ENCODE peak calls at places on chromosomes 4 and X, in eight cellular contexts. H is brain microvascular endothelial cell; L is AG09309; F is AG10803; P is CD4-positive, alpha-beta T cell; D is fibroblast of pulmonary artery; S is Calu3; U is dorsolateral prefrontal cortex. C is an unnamed sample.

GRCh38 chr4:54632537-54632936 is 25.2 kb upstream of the KIT start:
- DNase-seq in H (no peak), L (no peak), F (no peak), P (no peak), D (no peak), S (no peak), U (no peak), C (no peak)

GRCh38 chr4:15526924-15527592 is 57.4 kb downstream of the CC2D2A start:
- DNase-seq in H (no peak), L (no peak), F (no peak), P (no peak), D (no peak), S (no peak), U (no peak), C (no peak)

GRCh38 chr4:56496241-56496640 is 9.3 kb upstream of the ARL9 start:
- DNase-seq in H (no peak), L (no peak), F (no peak), P (no peak), D (no peak), S (no peak), U (no peak), C (no peak)

GRCh38 chr4:22482250-22483127 is 33.4 kb downstream of the ADGRA3 start:
- DNase-seq in H (no peak), L (no peak), F (no peak), P (no peak), D (no peak), S (no peak), U (no peak), C (no peak)

GRCh38 chrX:150364347-150365050 is 1.4 kb downstream of the MAMLD1 start:
- DNase-seq in H (no peak), L (no peak), F (no peak), P (no peak), D (no peak), S (peak), U (no peak), C (no peak)

GRCh38 chr4:6437682-6438264 is 34.6 kb downstream of the PPP2R2C start:
- DNase-seq in H (no peak), L (no peak), F (no peak), P (no peak), D (no peak), S (no peak), U (no peak), C (no peak)

GRCh38 chrX:119168104-119168503 is 40.5 kb upstream of the KIAA1210 start:
- DNase-seq in H (no peak), L (no peak), F (no peak), P (no peak), D (no peak), S (no peak), U (no peak), C (no peak)

GRCh38 chr4:87249620-87250019 is 29.2 kb upstream of the KLHL8 start:
- DNase-seq in H (no peak), L (no peak), F (no peak), P (no peak), D (no peak), S (no peak), U (no peak), C (no peak)

GRCh38 chr4:86894465-86894864 is 2.2 kb upstream of the C4orf36 start:
- DNase-seq in H (peak), L (no peak), F (peak), P (no peak), D (peak), S (no peak), U (no peak), C (no peak)

GRCh38 chr4:5785806-5786680 is 75.0 kb downstream of the EVC start:
- DNase-seq in H (peak), L (peak), F (peak), P (no peak), D (peak), S (no peak), U (no peak), C (peak)

GRCh38 chr4:176287546-176287945 is 18.5 kb upstream of the ASB5 start:
- DNase-seq in H (no peak), L (no peak), F (no peak), P (no peak), D (no peak), S (no peak), U (no peak), C (no peak)

GRCh38 chr4:14294611-14295010 is 667.1 kb upstream of the BOD1L1 start:
- DNase-seq in H (no peak), L (no peak), F (peak), P (no peak), D (peak), S (no peak), U (no peak), C (no peak)

GRCh38 chr4:7189475-7190277 is 2.7 kb upstream of the SORCS2 start:
- DNase-seq in H (no peak), L (no peak), F (no peak), P (no peak), D (no peak), S (no peak), U (no peak), C (no peak)

GRCh38 chr4:108172780-108173598 is 4.3 kb upstream of the LEF1 start:
- DNase-seq in H (no peak), L (no peak), F (no peak), P (peak), D (peak), S (no peak), U (no peak), C (no peak)

GRCh38 chr4:6953751-6954380 is 44.2 kb downstream of the TBC1D14 start:
- DNase-seq in H (peak), L (peak), F (peak), P (no peak), D (peak), S (peak), U (no peak), C (peak)

GRCh38 chr4:16579866-16580265 is 318.6 kb downstream of the LDB2 start:
- DNase-seq in H (no peak), L (no peak), F (peak), P (no peak), D (no peak), S (no peak), U (no peak), C (no peak)

GRCh38 chr4:154743683-154744340 is at the start of gene LRAT:
- DNase-seq in H (no peak), L (no peak), F (no peak), P (peak), D (no peak), S (peak), U (no peak), C (no peak)

GRCh38 chr4:59455751-59456150 is 1744.4 kb upstream of the ADGRL3 start:
- DNase-seq in H (no peak), L (no peak), F (no peak), P (no peak), D (no peak), S (no peak), U (no peak), C (no peak)
- TF ChIP-seq CTCF in H (no peak), L (no peak), F (no peak), P (no peak), D (no peak), S (no peak), U (no peak), C (no peak)

DNA sequence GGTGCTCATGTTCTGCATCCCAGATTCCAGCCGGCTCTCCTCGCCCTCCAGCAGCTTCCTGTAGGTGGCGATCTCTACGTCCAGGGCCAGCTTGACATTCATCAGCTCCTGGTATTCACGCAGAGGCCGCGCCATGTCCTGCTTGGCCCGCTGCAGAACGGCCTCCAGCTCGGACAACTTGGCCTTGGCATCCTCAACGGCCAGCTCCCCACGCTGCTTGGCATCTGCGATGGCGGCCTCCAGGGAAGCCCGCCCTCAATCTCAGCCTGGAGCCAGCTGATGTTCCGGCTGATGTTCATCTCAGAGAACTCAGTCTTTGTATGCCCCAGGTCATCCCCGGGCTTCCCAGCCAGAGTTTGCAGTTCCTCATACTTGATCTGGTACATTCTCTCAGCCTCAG is 431.8 kb upstream of the DIPK2B start:
- DNase-seq in H (no peak), L (no peak), F (no peak), P (no peak), D (no peak), S (no peak), U (no peak), C (no peak)
- TF ChIP-seq CTCF in H (no peak), L (no peak), F (no peak), P (no peak), D (no peak), S (no peak), U (no peak), C (no peak)

GRCh38 chr4:109296545-109296944 is 5.9 kb downstream of the COL25A1 start:
- DNase-seq in H (no peak), L (no peak), F (no peak), P (no peak), D (no peak), S (no peak), U (no peak), C (no peak)

GRCh38 chr4:109294468-109295020 is 7.9 kb downstream of the COL25A1 start:
- DNase-seq in H (peak), L (no peak), F (no peak), P (no peak), D (peak), S (no peak), U (no peak), C (no peak)

GRCh38 chr4:109295081-109295480 is 7.4 kb downstream of the COL25A1 start:
- DNase-seq in H (no peak), L (no peak), F (no peak), P (no peak), D (no peak), S (no peak), U (no peak), C (no peak)

GRCh38 chr4:109290918-109291317 is 11.5 kb downstream of the COL25A1 start:
- DNase-seq in H (no peak), L (no peak), F (no peak), P (no peak), D (no peak), S (no peak), U (no peak), C (no peak)

GRCh38 chr4:109294006-109294405 is 8.5 kb downstream of the COL25A1 start:
- DNase-seq in H (no peak), L (no peak), F (no peak), P (no peak), D (peak), S (peak), U (no peak), C (no peak)
- TF ChIP-seq CTCF in H (peak), L (no peak), F (peak), P (no peak), D (peak), S (no peak), U (no peak), C (no peak)

DNA sequence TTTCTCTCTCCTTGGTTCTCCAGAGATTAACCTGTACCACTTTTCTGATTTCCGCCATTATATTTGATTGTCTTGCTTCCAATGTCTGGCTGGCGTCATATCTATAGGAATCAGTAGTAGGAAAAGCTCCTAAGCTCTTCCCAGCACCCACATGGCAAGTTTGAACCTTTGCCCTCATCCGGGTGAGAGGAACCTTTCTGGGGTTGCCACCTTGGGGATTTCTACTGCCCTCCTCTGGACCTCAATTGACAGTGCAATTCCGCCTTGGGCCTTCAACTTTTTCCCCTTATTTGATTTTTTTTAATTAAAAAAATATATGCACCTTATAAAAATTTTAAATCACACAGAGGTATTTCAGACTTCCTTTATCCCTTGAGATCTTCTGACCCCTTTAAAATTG is 2.0 kb upstream of the CXorf66 start:
- DNase-seq in H (no peak), L (no peak), F (no peak), P (no peak), D (peak), S (no peak), U (no peak), C (no peak)
- TF ChIP-seq CTCF in H (peak), L (peak), F (peak), P (no peak), D (peak), S (peak), U (no peak), C (peak)

DNA sequence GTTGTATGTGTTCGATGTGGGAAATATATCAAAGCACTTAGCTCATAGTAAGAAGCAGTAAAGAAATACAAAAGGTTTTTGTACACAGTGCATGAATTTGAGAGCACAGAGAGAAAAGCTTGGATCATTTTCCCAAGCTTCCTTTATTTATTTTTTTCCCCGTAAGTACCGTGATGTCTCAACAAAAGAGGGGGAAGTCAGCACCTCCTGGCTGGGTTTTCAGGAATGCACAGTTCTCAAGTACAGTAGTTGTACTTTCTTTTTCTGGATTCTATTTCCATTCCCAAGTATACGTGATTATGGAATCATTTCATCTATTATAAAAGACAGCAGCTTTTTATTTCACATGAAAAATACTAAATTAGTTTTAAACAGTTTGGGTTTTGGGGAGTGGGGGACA is 171.5 kb upstream of the EDNRA start:
- DNase-seq in H (no peak), L (no peak), F (no peak), P (no peak), D (no peak), S (no peak), U (no peak), C (no peak)
- TF ChIP-seq CTCF in H (no peak), L (no peak), F (no peak), P (no peak), D (no peak), S (no peak), U (no peak), C (no peak)

GRCh38 chrX:126395909-126396308 is 156.7 kb downstream of the DCAF12L1 start:
- DNase-seq in H (no peak), L (no peak), F (no peak), P (no peak), D (no peak), S (no peak), U (no peak), C (no peak)
- TF ChIP-seq CTCF in H (no peak), L (no peak), F (no peak), P (no peak), D (no peak), S (no peak), U (no peak), C (no peak)

DNA sequence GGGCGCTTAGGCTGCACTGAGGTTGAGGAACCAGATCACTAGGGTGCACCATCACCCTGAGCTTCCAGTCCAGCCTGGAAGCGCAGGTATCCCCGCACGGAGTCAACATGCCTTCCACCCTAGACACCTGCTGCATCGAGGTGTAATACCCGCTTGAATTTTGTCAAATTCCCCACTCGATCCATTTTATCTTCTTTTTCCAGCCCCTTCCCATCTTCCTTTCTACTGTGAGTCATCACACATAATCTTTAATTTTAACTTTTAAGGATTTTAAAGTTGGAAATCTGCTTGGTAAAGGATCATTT is 824 bp downstream of the PLK4 start:
- DNase-seq in H (no peak), L (no peak), F (no peak), P (no peak), D (no peak), S (no peak), U (no peak), C (no peak)
- TF ChIP-seq CTCF in H (peak), L (no peak), F (no peak), P (no peak), D (no peak), S (no peak), U (no peak), C (peak)

DNA sequence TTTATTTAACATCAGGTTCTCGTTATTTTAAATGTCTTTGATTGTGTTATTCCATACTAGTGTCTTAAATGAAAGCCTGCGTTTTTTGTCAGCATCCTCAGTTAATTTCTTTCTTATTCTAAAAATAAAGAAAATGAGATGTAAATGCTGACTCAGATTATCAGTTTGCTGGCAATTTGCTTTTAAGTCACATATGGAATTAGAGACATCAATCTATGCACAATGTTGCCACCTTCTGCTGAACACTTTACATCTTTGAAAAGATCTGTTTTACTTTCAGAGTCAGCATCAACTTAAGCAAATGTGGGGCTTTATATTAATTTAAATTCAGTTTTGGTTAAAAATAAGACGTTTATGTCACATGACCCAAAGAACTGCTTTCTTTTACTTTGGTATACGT is 99.2 kb downstream of the ADGRL3 start:
- DNase-seq in H (no peak), L (no peak), F (no peak), P (no peak), D (no peak), S (no peak), U (no peak), C (no peak)
- TF ChIP-seq CTCF in H (no peak), L (no peak), F (no peak), P (no peak), D (no peak), S (no peak), U (no peak), C (no peak)

GRCh38 chrX:45824471-45824870 is 623.8 kb upstream of the DIPK2B start:
- DNase-seq in H (peak), L (peak), F (peak), P (peak), D (peak), S (peak), U (no peak), C (peak)
- TF ChIP-seq CTCF in H (peak), L (peak), F (peak), P (no peak), D (peak), S (peak), U (peak), C (peak)

GRCh38 chrX:49040376-49040955 is 2.7 kb downstream of the TFE3 start:
- DNase-seq in H (peak), L (no peak), F (peak), P (no peak), D (peak), S (no peak), U (no peak), C (no peak)

GRCh38 chrX:49041683-49042529 is 1.3 kb downstream of the TFE3 start:
- DNase-seq in H (peak), L (peak), F (peak), P (no peak), D (peak), S (no peak), U (no peak), C (peak)

GRCh38 chrX:49037883-49038475 is 5.2 kb downstream of the TFE3 start:
- DNase-seq in H (no peak), L (no peak), F (peak), P (no peak), D (peak), S (no peak), U (no peak), C (peak)

GRCh38 chrX:49042581-49043219 is 457 bp downstream of the TFE3 start:
- DNase-seq in H (no peak), L (no peak), F (peak), P (no peak), D (no peak), S (no peak), U (no peak), C (no peak)

DNA sequence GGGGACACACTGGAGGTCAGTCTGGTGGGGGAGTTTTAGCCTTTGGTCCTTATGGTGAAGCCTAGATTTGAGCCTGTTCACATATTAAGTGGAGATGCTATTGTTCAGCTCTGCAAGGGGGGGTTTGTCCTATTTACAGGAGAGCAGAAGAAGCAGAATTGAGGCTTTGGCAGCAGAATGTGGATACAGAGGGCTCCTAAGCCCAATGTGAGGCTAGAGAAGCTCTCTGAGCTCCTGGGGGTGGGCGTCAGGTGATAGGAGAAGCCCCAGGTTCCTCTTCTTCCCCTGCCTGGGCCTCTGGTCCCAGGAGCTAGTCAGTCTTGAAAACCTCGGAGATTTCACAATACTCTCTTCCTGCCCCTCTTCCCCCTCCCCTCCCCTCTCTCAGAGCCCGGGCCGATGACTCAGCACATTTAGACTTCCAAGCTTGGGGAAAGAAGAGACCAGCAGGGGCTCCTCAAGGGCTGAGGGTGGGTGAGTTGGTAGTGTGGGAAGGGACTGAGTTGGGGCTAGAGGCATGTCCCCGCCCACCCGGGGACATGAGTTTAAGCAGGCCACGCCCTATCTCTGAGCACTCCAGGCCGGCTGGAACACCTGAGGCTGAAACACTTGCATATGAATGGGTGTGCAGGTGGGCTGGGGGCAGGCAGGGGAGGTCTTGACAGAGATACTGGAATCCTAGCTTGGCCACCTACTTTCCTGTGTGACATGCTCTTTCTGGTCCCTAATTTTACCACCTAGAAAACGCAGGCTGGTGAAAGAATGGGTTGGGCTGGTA is 3.4 kb downstream of the TFE3 start:
- DNase-seq in H (peak), L (peak), F (peak), P (peak), D (peak), S (peak), U (peak), C (peak)
- TF ChIP-seq CTCF in H (no peak), L (peak), F (peak), P (no peak), D (no peak), S (no peak), U (no peak), C (peak)

C was measured in AG04450.